ENCODE peak calls at places on chromosome 13, in five cellular contexts. S is DND-41, L is fibroblast of lung, P is left lung, M is aorta. A is an unnamed sample.
A peak's percentile ranks its signal among the peaks of the same experiment; 100 is the strongest.

GRCh38 chr13:48189122-48189521 is 43.9 kb upstream of the ITM2B start:
- DNase-seq in M (no peak), L (no peak), S (no peak), P (no peak), A (no peak)

GRCh38 chr13:27406178-27406939 is 18.1 kb upstream of the GTF3A start:
- DNase-seq in P (no peak), S (peak; percentile 43), L (peak; percentile 43), M (no peak), A (peak; percentile 18)

GRCh38 chr13:71285700-71286099 is 581.3 kb downstream of the DACH1 start:
- DNase-seq in L (no peak), S (no peak), M (no peak), P (no peak), A (no peak)

GRCh38 chr13:107035778-107036177 is 467.8 kb upstream of the ARGLU1 start:
- DNase-seq in S (no peak), P (no peak), L (peak; percentile 86), M (no peak), A (no peak)

GRCh38 chr13:34347784-34348573 is 530.0 kb downstream of the RFC3 start:
- DNase-seq in S (no peak), L (no peak), M (no peak), P (no peak), A (peak; percentile 63)

GRCh38 chr13:79909664-79910063 is 428.7 kb downstream of the NDFIP2 start:
- DNase-seq in L (no peak), S (no peak), P (no peak), M (no peak), A (no peak)

GRCh38 chr13:50323440-50324070 is 308.3 kb downstream of the KCNRG start:
- DNase-seq in M (no peak), P (no peak), L (peak; percentile 97), S (no peak), A (no peak)

GRCh38 chr13:27172495-27172842 is 858 bp upstream of the USP12 start:
- DNase-seq in L (peak; percentile 55), M (no peak), P (no peak), S (peak; percentile 18), A (no peak)

GRCh38 chr13:87274209-87274819 is 396.9 kb upstream of the SLITRK5 start:
- DNase-seq in L (peak; percentile 32), S (peak; percentile 27), P (no peak), M (no peak), A (no peak)

GRCh38 chr13:69418319-69418718 is 689.3 kb upstream of the ATXN8OS start:
- DNase-seq in M (no peak), P (no peak), S (no peak), L (no peak), A (no peak)

GRCh38 chr13:51737609-51738008 is 66.4 kb downstream of the DHRS12 start:
- DNase-seq in P (no peak), M (no peak), L (no peak), S (peak; percentile 23), A (no peak)

GRCh38 chr13:110483386-110483785 is 78.1 kb downstream of the RAB20 start:
- DNase-seq in P (no peak), S (no peak), L (no peak), M (no peak), A (no peak)

GRCh38 chr13:95111608-95112007 is 189.6 kb downstream of the ABCC4 start:
- DNase-seq in P (no peak), M (no peak), S (no peak), L (no peak), A (no peak)

GRCh38 chr13:51980918-51981317 is 30.3 kb downstream of the ATP7B start:
- DNase-seq in S (no peak), P (no peak), L (no peak), M (no peak), A (no peak)

GRCh38 chr13:72820156-72820897 is 38.4 kb downstream of the PIBF1 start:
- DNase-seq in M (no peak), S (no peak), P (no peak), L (peak; percentile 95), A (no peak)

GRCh38 chr13:27708325-27708724 is 84.0 kb upstream of the GSX1 start:
- DNase-seq in L (no peak), P (no peak), M (no peak), S (no peak), A (no peak)

GRCh38 chr13:113299951-113300350 is 2.9 kb downstream of the LAMP1 start:
- DNase-seq in P (no peak), M (no peak), S (no peak), L (no peak), A (no peak)

GRCh38 chr13:91232716-91233115 is 114.8 kb upstream of the MIR17HG start:
- DNase-seq in S (no peak), L (peak; percentile 4), P (no peak), M (no peak), A (no peak)

GRCh38 chr13:76833465-76833864 is 52.7 kb downstream of the KCTD12 start:
- DNase-seq in M (no peak), S (no peak), L (no peak), P (no peak), A (no peak)

GRCh38 chr13:29903524-29903923 is 53.1 kb upstream of the UBL3 start:
- DNase-seq in P (no peak), L (no peak), M (no peak), S (no peak), A (no peak)

GRCh38 chr13:30906411-30906990 is 430 bp downstream of the MEDAG start:
- DNase-seq in M (peak; percentile 86), P (no peak), L (peak; percentile 17), S (no peak), A (no peak)

GRCh38 chr13:20375871-20376270 is 143.8 kb upstream of the GJB6 start:
- DNase-seq in P (no peak), L (no peak), M (no peak), S (no peak), A (no peak)

GRCh38 chr13:20960663-20961309 is 58.2 kb upstream of the XPO4 start:
- DNase-seq in P (no peak), L (no peak), S (no peak), M (no peak), A (no peak)

GRCh38 chr13:85068231-85068630 is 731.0 kb downstream of the SLITRK6 start:
- DNase-seq in L (no peak), S (no peak), M (no peak), P (no peak), A (no peak)

GRCh38 chr13:73576291-73576690 is 517.5 kb downstream of the KLF5 start:
- DNase-seq in L (no peak), M (no peak), P (no peak), S (no peak), A (no peak)

GRCh38 chr13:65468628-65469027 is 1761.5 kb downstream of the PCDH9 start:
- DNase-seq in M (no peak), P (no peak), S (no peak), L (peak; percentile 76), A (no peak)

GRCh38 chr13:110367620-110368019 is 60.5 kb downstream of the COL4A2 start:
- DNase-seq in P (no peak), M (no peak), S (no peak), L (no peak), A (no peak)

GRCh38 chr13:91162180-91162579 is 185.3 kb upstream of the MIR17HG start:
- DNase-seq in M (no peak), S (no peak), P (no peak), L (no peak), A (no peak)

GRCh38 chr13:30112602-30113435 is 194.5 kb downstream of the KATNAL1 start:
- DNase-seq in S (peak; percentile 86), M (peak; percentile 92), P (peak; percentile 84), L (peak; percentile 81), A (peak; percentile 87)

GRCh38 chr13:113110048-113110851 is 4.7 kb downstream of the F7 start:
- DNase-seq in S (no peak), P (peak; percentile 27), L (peak; percentile 17), M (peak; percentile 76), A (no peak)

GRCh38 chr13:113112893-113113845 is 7.6 kb downstream of the F7 start:
- DNase-seq in P (no peak), L (no peak), S (no peak), M (peak; percentile 3), A (no peak)

GRCh38 chr13:59103004-59103768 is 1060.5 kb downstream of the DIAPH3 start:
- DNase-seq in S (no peak), P (no peak), L (peak; percentile 86), M (no peak), A (no peak)

GRCh38 chr13:47109028-47109427 is 212.2 kb upstream of the HTR2A start:
- DNase-seq in M (no peak), P (no peak), L (peak; percentile 37), S (peak; percentile 44), A (no peak)

GRCh38 chr13:28245465-28245864 is 107.1 kb downstream of the PAN3 start:
- DNase-seq in M (no peak), S (no peak), L (no peak), P (no peak), A (no peak)

GRCh38 chr13:97194473-97194872 is 27.7 kb upstream of the MBNL2 start:
- DNase-seq in S (no peak), P (no peak), L (peak; percentile 87), M (no peak), A (no peak)

GRCh38 chr13:109331898-109332297 is 454.5 kb downstream of the IRS2 start:
- DNase-seq in M (no peak), P (no peak), L (peak; percentile 61), S (no peak), A (no peak)

DNA sequence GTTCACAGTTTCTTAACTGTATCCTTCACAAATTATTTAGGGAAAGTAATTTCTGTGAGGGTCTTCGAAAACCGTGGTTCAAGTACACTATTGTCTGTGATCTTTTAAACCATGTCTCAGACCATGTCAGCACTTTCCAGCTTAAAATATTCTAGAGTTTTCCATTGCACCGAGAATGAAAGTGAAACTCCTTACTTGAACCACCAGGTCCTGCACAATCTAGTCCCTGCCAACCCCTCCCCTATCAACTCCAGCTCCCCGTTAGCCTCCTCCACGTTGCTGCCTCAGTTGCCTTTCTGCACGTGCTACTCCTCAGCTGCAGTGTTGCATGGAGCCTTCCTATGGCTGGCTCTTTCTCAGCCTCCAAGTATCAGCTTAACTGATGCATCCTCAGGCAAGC is 7.2 kb upstream of the STARD13 start:
- DNase-seq in M (no peak), S (no peak), P (no peak), L (no peak), A (no peak)
- H3K4me3 ChIP-seq in M (no peak overlapping the region), S (no peak overlapping the region), P (no peak overlapping the region), L (no peak overlapping the region), A (no peak overlapping the region)

GRCh38 chr13:103835052-103835451 is 768.8 kb upstream of the SLC10A2 start:
- DNase-seq in P (no peak), S (no peak), M (no peak), L (no peak), A (no peak)
- H3K9me3 ChIP-seq in P (no peaks in the 10 kb centered on the region), S (no peaks in the 10 kb centered on the region), M (peaks cover 6% of the 10 kb centered on the region), L (no peaks in the 10 kb centered on the region), A (no peaks in the 10 kb centered on the region)

GRCh38 chr13:23321534-23322241 is 111.8 kb downstream of the SACS start:
- DNase-seq in P (peak; percentile 51), S (no peak), M (peak; percentile 92), L (peak; percentile 98), A (no peak)
- H3K4me3 ChIP-seq in P (no peak overlapping the region), S (no peak overlapping the region), M (peak overlapping the region; percentile 53), L (peak overlapping the region; percentile 45), A (no peak overlapping the region)

DNA sequence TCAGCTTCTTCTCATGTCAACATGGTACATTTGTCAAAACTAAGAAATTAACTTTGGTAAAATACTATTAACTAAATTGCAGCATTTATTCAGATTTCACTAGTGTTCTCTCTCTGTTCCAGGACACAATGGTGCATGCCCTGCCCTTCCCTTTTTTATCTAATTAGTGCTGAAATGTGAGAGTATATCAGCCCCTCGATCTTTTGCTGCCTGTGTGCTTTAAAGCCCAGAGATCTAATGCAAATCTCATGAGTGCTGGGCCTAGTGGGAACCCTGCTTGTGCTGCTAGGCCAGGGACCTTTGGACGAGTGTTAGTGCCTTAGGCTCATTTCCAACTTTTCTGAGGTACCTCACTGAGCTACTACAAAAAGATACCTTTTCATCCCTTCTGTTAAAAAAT is 221.1 kb upstream of the EDNRB start:
- DNase-seq in M (no peak), P (no peak), L (no peak), S (no peak), A (no peak)
- H3K9me3 ChIP-seq in M (no peaks in the 10 kb centered on the region), P (no peaks in the 10 kb centered on the region), L (no peaks in the 10 kb centered on the region), S (no peaks in the 10 kb centered on the region), A (no peaks in the 10 kb centered on the region)

A was measured in pancreas.